ENCODE peak calls at places on chromosomes 6 and 20, in seven cellular contexts. One of them, this sample, is unnamed.

GRCh38 chr6:25942561-25943147 is 12.2 kb upstream of the SLC17A2 start:
- DNase-seq in uterus: no peak
- DNase-seq in cardiac muscle cell: peak
- DNase-seq in neural progenitor cell: peak
- DNase-seq in H9: no peak
- DNase-seq in CD4-positive, alpha-beta T cell: no peak
- DNase-seq in breast epithelium: no peak
- DNase-seq in this sample: peak

GRCh38 chr6:551405-551804 is 105.5 kb downstream of the HUS1B start:
- DNase-seq in cardiac muscle cell: peak
- DNase-seq in CD4-positive, alpha-beta T cell: no peak
- DNase-seq in H9: peak
- DNase-seq in neural progenitor cell: peak
- DNase-seq in uterus: no peak
- DNase-seq in breast epithelium: no peak
- DNase-seq in this sample: peak

GRCh38 chr6:159267165-159267564 is 98.0 kb downstream of the FNDC1 start:
- DNase-seq in neural progenitor cell: peak
- DNase-seq in cardiac muscle cell: peak
- DNase-seq in breast epithelium: no peak
- DNase-seq in uterus: no peak
- DNase-seq in CD4-positive, alpha-beta T cell: no peak
- DNase-seq in H9: no peak
- DNase-seq in this sample: peak

GRCh38 chr6:27617700-27618689 is 145.1 kb upstream of the ZNF184 start:
- DNase-seq in H9: peak
- DNase-seq in cardiac muscle cell: peak
- DNase-seq in CD4-positive, alpha-beta T cell: no peak
- DNase-seq in neural progenitor cell: peak
- DNase-seq in uterus: no peak
- DNase-seq in breast epithelium: no peak
- DNase-seq in this sample: peak

GRCh38 chr6:32195902-32196681 is 3.6 kb upstream of the GPSM3 start:
- DNase-seq in neural progenitor cell: peak
- DNase-seq in cardiac muscle cell: peak
- DNase-seq in breast epithelium: peak
- DNase-seq in H9: peak
- DNase-seq in uterus: peak
- DNase-seq in CD4-positive, alpha-beta T cell: peak
- DNase-seq in this sample: peak

GRCh38 chr6:91298543-91299145 is 711.8 kb upstream of the MAP3K7 start:
- DNase-seq in H9: no peak
- DNase-seq in cardiac muscle cell: no peak
- DNase-seq in uterus: no peak
- DNase-seq in breast epithelium: no peak
- DNase-seq in neural progenitor cell: peak
- DNase-seq in CD4-positive, alpha-beta T cell: no peak
- DNase-seq in this sample: no peak

GRCh38 chr6:26493258-26493657 is 6.8 kb upstream of the BTN1A1 start:
- DNase-seq in CD4-positive, alpha-beta T cell: no peak
- DNase-seq in breast epithelium: no peak
- DNase-seq in H9: no peak
- DNase-seq in cardiac muscle cell: peak
- DNase-seq in neural progenitor cell: no peak
- DNase-seq in uterus: no peak
- DNase-seq in this sample: no peak

GRCh38 chr6:126540161-126540560 is 200.2 kb downstream of the CENPW start:
- DNase-seq in uterus: no peak
- DNase-seq in neural progenitor cell: no peak
- DNase-seq in H9: no peak
- DNase-seq in cardiac muscle cell: no peak
- DNase-seq in CD4-positive, alpha-beta T cell: no peak
- DNase-seq in breast epithelium: no peak
- DNase-seq in this sample: no peak

GRCh38 chr6:5174756-5175155 is 86.0 kb downstream of the LYRM4 start:
- DNase-seq in uterus: no peak
- DNase-seq in H9: no peak
- DNase-seq in breast epithelium: no peak
- DNase-seq in cardiac muscle cell: no peak
- DNase-seq in neural progenitor cell: no peak
- DNase-seq in CD4-positive, alpha-beta T cell: no peak
- DNase-seq in this sample: no peak

GRCh38 chr20:52191436-52192295 is at the start of gene ZFP64:
- DNase-seq in H9: peak
- DNase-seq in cardiac muscle cell: peak
- DNase-seq in uterus: peak
- DNase-seq in neural progenitor cell: peak
- DNase-seq in breast epithelium: peak
- DNase-seq in CD4-positive, alpha-beta T cell: peak
- DNase-seq in this sample: peak

GRCh38 chr6:41942045-41942851 is 640 bp upstream of the CCND3 start:
- DNase-seq in H9: no peak
- DNase-seq in neural progenitor cell: no peak
- DNase-seq in CD4-positive, alpha-beta T cell: peak
- DNase-seq in breast epithelium: no peak
- DNase-seq in cardiac muscle cell: no peak
- DNase-seq in uterus: peak
- DNase-seq in this sample: peak

GRCh38 chr20:24134284-24134683 is 145.7 kb upstream of the GGTLC1 start:
- DNase-seq in neural progenitor cell: no peak
- DNase-seq in CD4-positive, alpha-beta T cell: no peak
- DNase-seq in uterus: no peak
- DNase-seq in H9: no peak
- DNase-seq in breast epithelium: no peak
- DNase-seq in cardiac muscle cell: no peak
- DNase-seq in this sample: peak

GRCh38 chr6:43883698-43884659 is 114.0 kb downstream of the VEGFA start:
- DNase-seq in CD4-positive, alpha-beta T cell: no peak
- DNase-seq in breast epithelium: no peak
- DNase-seq in H9: no peak
- DNase-seq in cardiac muscle cell: peak
- DNase-seq in uterus: no peak
- DNase-seq in neural progenitor cell: no peak
- DNase-seq in this sample: no peak

GRCh38 chr6:118705799-118706481 is 54.5 kb upstream of the CEP85L start:
- DNase-seq in breast epithelium: no peak
- DNase-seq in neural progenitor cell: peak
- DNase-seq in H9: peak
- DNase-seq in uterus: peak
- DNase-seq in CD4-positive, alpha-beta T cell: peak
- DNase-seq in cardiac muscle cell: peak
- DNase-seq in this sample: no peak

GRCh38 chr20:22807045-22807444 is 222.7 kb upstream of the FOXA2 start:
- DNase-seq in cardiac muscle cell: no peak
- DNase-seq in CD4-positive, alpha-beta T cell: no peak
- DNase-seq in H9: no peak
- DNase-seq in uterus: no peak
- DNase-seq in neural progenitor cell: no peak
- DNase-seq in breast epithelium: no peak
- DNase-seq in this sample: no peak

GRCh38 chr20:52313335-52313963 is 121.9 kb upstream of the ZFP64 start:
- DNase-seq in neural progenitor cell: peak
- DNase-seq in H9: peak
- DNase-seq in breast epithelium: no peak
- DNase-seq in uterus: no peak
- DNase-seq in cardiac muscle cell: peak
- DNase-seq in CD4-positive, alpha-beta T cell: no peak
- DNase-seq in this sample: peak

GRCh38 chr6:99822741-99823512 is 171.1 kb downstream of the MCHR2 start:
- DNase-seq in uterus: no peak
- DNase-seq in H9: no peak
- DNase-seq in cardiac muscle cell: peak
- DNase-seq in neural progenitor cell: peak
- DNase-seq in CD4-positive, alpha-beta T cell: no peak
- DNase-seq in breast epithelium: no peak
- DNase-seq in this sample: peak

GRCh38 chr20:55584964-55585363 is 420.4 kb downstream of the CBLN4 start:
- DNase-seq in uterus: no peak
- DNase-seq in cardiac muscle cell: no peak
- DNase-seq in CD4-positive, alpha-beta T cell: no peak
- DNase-seq in H9: no peak
- DNase-seq in breast epithelium: no peak
- DNase-seq in neural progenitor cell: no peak
- DNase-seq in this sample: no peak

GRCh38 chr6:155248021-155249001 is 15.5 kb upstream of the CLDN20 start:
- DNase-seq in cardiac muscle cell: peak
- DNase-seq in breast epithelium: no peak
- DNase-seq in H9: peak
- DNase-seq in neural progenitor cell: peak
- DNase-seq in CD4-positive, alpha-beta T cell: no peak
- DNase-seq in uterus: peak
- DNase-seq in this sample: peak

GRCh38 chr6:47221565-47221964 is 88.1 kb downstream of the TNFRSF21 start:
- DNase-seq in H9: peak
- DNase-seq in cardiac muscle cell: no peak
- DNase-seq in CD4-positive, alpha-beta T cell: no peak
- DNase-seq in neural progenitor cell: peak
- DNase-seq in breast epithelium: no peak
- DNase-seq in uterus: no peak
- DNase-seq in this sample: no peak

GRCh38 chr20:25233016-25233772 is 14.7 kb upstream of the PYGB start:
- DNase-seq in neural progenitor cell: peak
- DNase-seq in breast epithelium: peak
- DNase-seq in uterus: no peak
- DNase-seq in cardiac muscle cell: peak
- DNase-seq in H9: no peak
- DNase-seq in CD4-positive, alpha-beta T cell: no peak
- DNase-seq in this sample: peak

GRCh38 chr6:45786243-45786795 is 229.3 kb downstream of the CLIC5 start:
- DNase-seq in uterus: no peak
- DNase-seq in cardiac muscle cell: no peak
- DNase-seq in breast epithelium: no peak
- DNase-seq in H9: no peak
- DNase-seq in CD4-positive, alpha-beta T cell: no peak
- DNase-seq in neural progenitor cell: peak
- DNase-seq in this sample: no peak

GRCh38 chr6:2021713-2022125 is 223.7 kb downstream of the GMDS start:
- DNase-seq in cardiac muscle cell: peak
- DNase-seq in CD4-positive, alpha-beta T cell: no peak
- DNase-seq in uterus: peak
- DNase-seq in neural progenitor cell: peak
- DNase-seq in breast epithelium: peak
- DNase-seq in H9: no peak
- DNase-seq in this sample: peak

GRCh38 chr20:60223174-60223573 is 265.0 kb downstream of the CDH26 start:
- DNase-seq in H9: no peak
- DNase-seq in uterus: no peak
- DNase-seq in neural progenitor cell: no peak
- DNase-seq in CD4-positive, alpha-beta T cell: no peak
- DNase-seq in breast epithelium: no peak
- DNase-seq in cardiac muscle cell: no peak
- DNase-seq in this sample: no peak
- H3K27ac ChIP-seq in H9: no peak
- H3K27ac ChIP-seq in uterus: no peak
- H3K27ac ChIP-seq in neural progenitor cell: no peak
- H3K27ac ChIP-seq in CD4-positive, alpha-beta T cell: no peak
- H3K27ac ChIP-seq in breast epithelium: no peak
- H3K27ac ChIP-seq in cardiac muscle cell: no peak
- H3K27ac ChIP-seq in this sample: no peak

GRCh38 chr6:112886415-112886814 is 539.3 kb downstream of the RFPL4B start:
- DNase-seq in CD4-positive, alpha-beta T cell: no peak
- DNase-seq in H9: no peak
- DNase-seq in uterus: no peak
- DNase-seq in cardiac muscle cell: no peak
- DNase-seq in neural progenitor cell: no peak
- DNase-seq in breast epithelium: no peak
- DNase-seq in this sample: no peak
- TF ChIP-seq CTCF in CD4-positive, alpha-beta T cell: no peak
- TF ChIP-seq CTCF in H9: no peak
- TF ChIP-seq CTCF in uterus: no peak
- TF ChIP-seq CTCF in cardiac muscle cell: no peak
- TF ChIP-seq CTCF in neural progenitor cell: no peak
- TF ChIP-seq CTCF in breast epithelium: no peak
- TF ChIP-seq CTCF in this sample: no peak

DNA sequence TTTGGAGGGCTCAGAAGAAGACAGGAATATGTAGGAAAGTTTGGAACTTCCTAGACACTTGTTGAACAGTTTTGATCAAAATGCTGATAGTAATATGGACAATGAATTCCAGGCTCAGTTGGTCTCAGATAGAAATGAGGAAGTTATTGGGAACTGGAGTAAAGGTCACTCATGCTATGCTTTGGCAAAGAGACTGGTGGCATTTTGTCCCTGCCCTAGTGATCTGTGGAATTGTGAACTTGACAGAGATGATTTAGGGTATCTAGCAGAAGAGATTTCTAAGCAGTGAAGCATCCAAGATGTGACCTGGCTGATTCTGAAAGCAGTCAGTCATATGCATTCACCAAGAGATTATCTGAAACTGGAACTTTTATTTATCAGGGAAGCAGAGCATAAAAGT is 45.1 kb downstream of the FRK start:
- DNase-seq in uterus: no peak
- DNase-seq in breast epithelium: no peak
- DNase-seq in neural progenitor cell: no peak
- DNase-seq in CD4-positive, alpha-beta T cell: no peak
- DNase-seq in H9: no peak
- DNase-seq in cardiac muscle cell: no peak
- DNase-seq in this sample: no peak
- H3K27ac ChIP-seq in uterus: no peak
- H3K27ac ChIP-seq in breast epithelium: no peak
- H3K27ac ChIP-seq in neural progenitor cell: no peak
- H3K27ac ChIP-seq in CD4-positive, alpha-beta T cell: no peak
- H3K27ac ChIP-seq in H9: no peak
- H3K27ac ChIP-seq in cardiac muscle cell: no peak
- H3K27ac ChIP-seq in this sample: no peak

GRCh38 chr6:148959008-148959407 is 212.2 kb downstream of the UST start:
- DNase-seq in neural progenitor cell: no peak
- DNase-seq in H9: no peak
- DNase-seq in uterus: no peak
- DNase-seq in CD4-positive, alpha-beta T cell: no peak
- DNase-seq in cardiac muscle cell: peak
- DNase-seq in breast epithelium: no peak
- DNase-seq in this sample: no peak
- TF ChIP-seq CTCF in neural progenitor cell: no peak
- TF ChIP-seq CTCF in H9: no peak
- TF ChIP-seq CTCF in uterus: no peak
- TF ChIP-seq CTCF in CD4-positive, alpha-beta T cell: no peak
- TF ChIP-seq CTCF in cardiac muscle cell: no peak
- TF ChIP-seq CTCF in breast epithelium: no peak
- TF ChIP-seq CTCF in this sample: no peak

DNA sequence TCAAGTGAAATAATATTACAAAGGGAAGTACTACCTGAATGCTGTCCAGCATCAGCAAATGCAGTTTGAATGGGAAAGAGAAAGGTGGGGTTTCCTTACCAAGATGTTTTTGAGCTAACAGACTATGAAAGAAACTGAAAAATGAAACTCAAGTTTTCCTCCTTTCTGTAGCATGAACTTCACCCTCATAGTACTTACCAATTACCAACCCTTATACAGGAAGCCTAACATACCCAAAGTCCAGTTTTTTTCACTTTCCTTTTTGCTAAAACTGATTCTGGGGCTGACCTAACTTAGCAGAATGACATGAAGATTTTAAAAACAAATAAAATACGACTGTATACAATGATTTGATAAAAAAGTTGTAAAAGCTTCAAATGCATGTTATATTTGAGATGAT is 5.2 kb downstream of the ZNFX1 start:
- DNase-seq in cardiac muscle cell: no peak
- DNase-seq in breast epithelium: no peak
- DNase-seq in neural progenitor cell: no peak
- DNase-seq in H9: no peak
- DNase-seq in CD4-positive, alpha-beta T cell: no peak
- DNase-seq in uterus: no peak
- DNase-seq in this sample: no peak
- H3K27ac ChIP-seq in cardiac muscle cell: no peak
- H3K27ac ChIP-seq in breast epithelium: no peak
- H3K27ac ChIP-seq in neural progenitor cell: no peak
- H3K27ac ChIP-seq in H9: no peak
- H3K27ac ChIP-seq in CD4-positive, alpha-beta T cell: no peak
- H3K27ac ChIP-seq in uterus: no peak
- H3K27ac ChIP-seq in this sample: no peak

This sample was measured in RWPE1.